ENCODE peak calls at places on chromosome 2, in four cellular contexts. L is right lobe of liver, Z is upper lobe of right lung, N is vagina. B is an unnamed sample. For H3K4me1, the result is how much of the 10 kb centered on the place peaks cover.

GRCh38 chr2:59889305-59889704 is 664.1 kb downstream of the BCL11A start:
- DNase-seq in L (no peak), Z (no peak), N (no peak), B (no peak)

GRCh38 chr2:39772086-39772811 is 6.8 kb downstream of the THUMPD2 start:
- DNase-seq in L (no peak), Z (no peak), N (no peak), B (no peak)

GRCh38 chr2:216710531-216711282 is 15.4 kb upstream of the IGFBP5 start:
- DNase-seq in L (no peak), Z (no peak), N (no peak), B (peak)

GRCh38 chr2:230614913-230615332 is 97.7 kb upstream of the CAB39 start:
- DNase-seq in L (no peak), Z (no peak), N (no peak), B (no peak)

GRCh38 chr2:218559021-218559420 is 9.1 kb downstream of the USP37 start:
- DNase-seq in L (no peak), Z (no peak), N (no peak), B (peak)

GRCh38 chr2:57218206-57218605 is 828.4 kb upstream of the VRK2 start:
- DNase-seq in L (no peak), Z (no peak), N (no peak), B (no peak)

GRCh38 chr2:41869542-41870256 is 178.1 kb upstream of the PKDCC start:
- DNase-seq in L (peak), Z (peak), N (no peak), B (peak)

GRCh38 chr2:189261431-189261841 is 81.9 kb upstream of the COL5A2 start:
- DNase-seq in L (no peak), Z (no peak), N (no peak), B (no peak)

GRCh38 chr2:96554293-96555145 is 18.0 kb downstream of the ARID5A start:
- DNase-seq in L (peak), Z (peak), N (no peak), B (peak)

GRCh38 chr2:240355962-240356361 is 79.5 kb upstream of the GPC1 start:
- DNase-seq in L (peak), Z (peak), N (no peak), B (no peak)

GRCh38 chr2:240133401-240133800 is 2.7 kb downstream of the COPS9 start:
- DNase-seq in L (no peak), Z (peak), N (no peak), B (peak)

GRCh38 chr2:224155371-224155770 is 116.3 kb upstream of the SERPINE2 start:
- DNase-seq in L (no peak), Z (no peak), N (no peak), B (no peak)

GRCh38 chr2:133334923-133335322 is 233.3 kb downstream of the NCKAP5 start:
- DNase-seq in L (no peak), Z (no peak), N (no peak), B (no peak)

GRCh38 chr2:24351981-24352380 is 8.4 kb downstream of the ITSN2 start:
- DNase-seq in L (no peak), Z (no peak), N (no peak), B (no peak)

GRCh38 chr2:219023045-219023605 is 18.2 kb downstream of the CFAP65 start:
- DNase-seq in L (no peak), Z (peak), N (no peak), B (no peak)

GRCh38 chr2:217645891-217646290 is 356.9 kb downstream of the TNS1 start:
- DNase-seq in L (no peak), Z (no peak), N (no peak), B (no peak)

GRCh38 chr2:32715391-32715841 is 87.6 kb downstream of the TTC27 start:
- DNase-seq in L (no peak), Z (no peak), N (no peak), B (no peak)

GRCh38 chr2:32714521-32714920 is 86.7 kb downstream of the TTC27 start:
- DNase-seq in L (no peak), Z (no peak), N (no peak), B (no peak)

GRCh38 chr2:32711219-32711618 is 83.4 kb downstream of the TTC27 start:
- DNase-seq in L (no peak), Z (no peak), N (no peak), B (no peak)

GRCh38 chr2:32712870-32713269 is 85.0 kb downstream of the TTC27 start:
- DNase-seq in L (no peak), Z (no peak), N (no peak), B (peak)

DNA sequence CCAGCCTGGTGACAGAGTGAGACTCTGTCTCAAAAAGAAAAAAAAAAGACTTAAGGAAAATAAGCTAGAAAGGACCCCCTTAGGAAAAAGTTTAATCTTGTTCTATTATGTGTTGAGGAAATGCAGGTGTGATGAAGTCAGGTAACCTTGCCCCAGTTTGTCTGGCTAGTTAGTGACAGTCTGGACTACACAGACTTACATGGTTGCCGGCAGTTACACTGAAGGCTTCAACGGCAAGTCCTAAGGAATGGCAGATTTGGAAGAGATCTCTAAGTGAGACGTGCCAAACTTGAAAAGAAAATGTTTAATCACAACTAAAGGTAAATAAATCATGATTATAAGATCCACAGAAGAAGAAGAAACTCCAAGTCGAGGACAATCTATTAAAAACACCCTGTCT is 84.1 kb downstream of the TTC27 start:
- DNase-seq in L (no peak), Z (no peak), N (no peak), B (no peak)
- H3K4me1 ChIP-seq in L (under half), Z (under half), N (under half), B (under half)

GRCh38 chr2:236618370-236618769 is 48.7 kb downstream of the ACKR3 start:
- DNase-seq in L (no peak), Z (no peak), N (no peak), B (no peak)
- TF ChIP-seq CTCF in L (no peak), Z (no peak), N (no peak), B (no peak)

DNA sequence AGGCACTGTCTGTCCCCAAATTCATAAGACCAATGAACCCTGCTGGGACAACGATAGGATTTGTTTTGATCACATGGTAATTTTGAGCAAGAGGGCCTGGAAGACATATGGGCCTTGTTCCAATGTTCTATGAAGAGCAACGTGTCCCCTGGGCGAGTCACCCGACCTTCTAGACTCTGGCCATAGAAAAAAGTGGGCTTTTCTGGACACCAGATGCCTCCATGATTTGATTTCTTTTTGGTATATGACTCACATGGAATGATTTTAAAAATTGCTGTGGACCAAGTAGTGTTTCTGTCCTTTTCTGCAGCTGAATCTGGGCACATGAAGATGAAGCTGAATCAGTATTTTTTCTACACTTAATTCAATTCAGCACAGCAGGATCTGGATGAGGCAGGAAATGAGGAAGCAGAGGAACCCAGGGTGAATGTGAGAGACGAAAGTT is 104.9 kb downstream of the CDC42EP3 start:
- DNase-seq in L (no peak), Z (no peak), N (no peak), B (peak)
- H3K4me3 ChIP-seq in L (no peak), Z (no peak), N (no peak), B (no peak)

GRCh38 chr2:152506843-152507242 is 171.9 kb downstream of the FMNL2 start:
- DNase-seq in L (no peak), Z (no peak), N (no peak), B (no peak)

GRCh38 chr2:152507941-152508340 is 173.0 kb downstream of the FMNL2 start:
- DNase-seq in L (no peak), Z (no peak), N (no peak), B (no peak)

GRCh38 chr2:152505495-152505906 is 170.5 kb downstream of the FMNL2 start:
- DNase-seq in L (no peak), Z (peak), N (no peak), B (peak)

GRCh38 chr2:152508446-152508845 is 173.5 kb downstream of the FMNL2 start:
- DNase-seq in L (no peak), Z (no peak), N (no peak), B (no peak)

GRCh38 chr2:152504618-152505017 is 169.6 kb downstream of the FMNL2 start:
- DNase-seq in L (no peak), Z (no peak), N (no peak), B (no peak)
- H3K4me1 ChIP-seq in L (under half), Z (under half), N (under half), B (under half)